ENCODE peak calls at places on chromosomes 4 and X, in ten cellular contexts. One of them, this sample, is unnamed.

GRCh38 chr4:86891785-86892638 is at the start of gene C4orf36:
- DNase-seq in ovary: peak
- DNase-seq in right cardiac atrium: peak
- DNase-seq in NCI-H82: peak
- DNase-seq in RCC 7860: peak
- DNase-seq in SJSA1: peak
- DNase-seq in M059J: peak
- DNase-seq in choroid plexus epithelial cell: no peak
- DNase-seq in AG20443: peak
- DNase-seq in activated T-cell treated with anti-CD3 and anti-CD28 coated beads for 4 hours: peak
- DNase-seq in this sample: peak

GRCh38 chrX:64792598-64793337 is 183.5 kb downstream of the ZC4H2 start:
- DNase-seq in activated T-cell treated with anti-CD3 and anti-CD28 coated beads for 4 hours: no peak
- DNase-seq in AG20443: no peak
- DNase-seq in right cardiac atrium: no peak
- DNase-seq in M059J: no peak
- DNase-seq in SJSA1: no peak
- DNase-seq in NCI-H82: no peak
- DNase-seq in choroid plexus epithelial cell: no peak
- DNase-seq in RCC 7860: no peak
- DNase-seq in ovary: no peak
- DNase-seq in this sample: no peak

GRCh38 chr4:60129740-60130139 is 1070.4 kb upstream of the ADGRL3 start:
- DNase-seq in RCC 7860: no peak
- DNase-seq in M059J: no peak
- DNase-seq in SJSA1: no peak
- DNase-seq in NCI-H82: no peak
- DNase-seq in activated T-cell treated with anti-CD3 and anti-CD28 coated beads for 4 hours: no peak
- DNase-seq in AG20443: no peak
- DNase-seq in choroid plexus epithelial cell: peak
- DNase-seq in right cardiac atrium: no peak
- DNase-seq in ovary: no peak
- DNase-seq in this sample: no peak

GRCh38 chr4:126489826-126490463 is 1142.8 kb upstream of the INTU start:
- DNase-seq in AG20443: no peak
- DNase-seq in ovary: no peak
- DNase-seq in activated T-cell treated with anti-CD3 and anti-CD28 coated beads for 4 hours: no peak
- DNase-seq in M059J: no peak
- DNase-seq in NCI-H82: no peak
- DNase-seq in RCC 7860: no peak
- DNase-seq in SJSA1: no peak
- DNase-seq in right cardiac atrium: peak
- DNase-seq in choroid plexus epithelial cell: no peak
- DNase-seq in this sample: no peak

GRCh38 chrX:8738588-8739189 is 6.8 kb upstream of the ANOS1 start:
- DNase-seq in M059J: peak
- DNase-seq in choroid plexus epithelial cell: peak
- DNase-seq in AG20443: no peak
- DNase-seq in ovary: no peak
- DNase-seq in NCI-H82: peak
- DNase-seq in RCC 7860: no peak
- DNase-seq in SJSA1: no peak
- DNase-seq in activated T-cell treated with anti-CD3 and anti-CD28 coated beads for 4 hours: peak
- DNase-seq in right cardiac atrium: peak
- DNase-seq in this sample: peak

GRCh38 chr4:173159791-173160190 is 8.8 kb upstream of the GALNT7 start:
- DNase-seq in ovary: no peak
- DNase-seq in activated T-cell treated with anti-CD3 and anti-CD28 coated beads for 4 hours: no peak
- DNase-seq in RCC 7860: no peak
- DNase-seq in AG20443: no peak
- DNase-seq in choroid plexus epithelial cell: no peak
- DNase-seq in M059J: no peak
- DNase-seq in SJSA1: no peak
- DNase-seq in NCI-H82: no peak
- DNase-seq in right cardiac atrium: no peak
- DNase-seq in this sample: no peak

GRCh38 chr4:53563824-53564223 is 27.5 kb downstream of the LNX1 start:
- DNase-seq in NCI-H82: no peak
- DNase-seq in M059J: peak
- DNase-seq in ovary: no peak
- DNase-seq in activated T-cell treated with anti-CD3 and anti-CD28 coated beads for 4 hours: no peak
- DNase-seq in AG20443: peak
- DNase-seq in RCC 7860: peak
- DNase-seq in choroid plexus epithelial cell: peak
- DNase-seq in SJSA1: no peak
- DNase-seq in right cardiac atrium: no peak
- DNase-seq in this sample: peak

GRCh38 chr4:31667701-31668100 is 947.5 kb downstream of the PCDH7 start:
- DNase-seq in activated T-cell treated with anti-CD3 and anti-CD28 coated beads for 4 hours: no peak
- DNase-seq in SJSA1: no peak
- DNase-seq in ovary: no peak
- DNase-seq in RCC 7860: no peak
- DNase-seq in M059J: no peak
- DNase-seq in NCI-H82: no peak
- DNase-seq in choroid plexus epithelial cell: peak
- DNase-seq in AG20443: no peak
- DNase-seq in right cardiac atrium: no peak
- DNase-seq in this sample: no peak

GRCh38 chr4:174218127-174218790 is 65.2 kb downstream of the FBXO8 start:
- DNase-seq in AG20443: peak
- DNase-seq in ovary: no peak
- DNase-seq in right cardiac atrium: peak
- DNase-seq in RCC 7860: no peak
- DNase-seq in activated T-cell treated with anti-CD3 and anti-CD28 coated beads for 4 hours: no peak
- DNase-seq in NCI-H82: no peak
- DNase-seq in M059J: peak
- DNase-seq in SJSA1: no peak
- DNase-seq in choroid plexus epithelial cell: peak
- DNase-seq in this sample: no peak

GRCh38 chr4:143234153-143234552 is 49.4 kb downstream of the USP38 start:
- DNase-seq in activated T-cell treated with anti-CD3 and anti-CD28 coated beads for 4 hours: no peak
- DNase-seq in AG20443: peak
- DNase-seq in right cardiac atrium: no peak
- DNase-seq in NCI-H82: no peak
- DNase-seq in RCC 7860: no peak
- DNase-seq in SJSA1: no peak
- DNase-seq in ovary: no peak
- DNase-seq in M059J: no peak
- DNase-seq in choroid plexus epithelial cell: no peak
- DNase-seq in this sample: peak

GRCh38 chr4:185559913-185560281 is 24.6 kb upstream of the PDLIM3 start:
- DNase-seq in AG20443: no peak
- DNase-seq in RCC 7860: peak
- DNase-seq in M059J: peak
- DNase-seq in SJSA1: peak
- DNase-seq in right cardiac atrium: no peak
- DNase-seq in ovary: no peak
- DNase-seq in choroid plexus epithelial cell: peak
- DNase-seq in activated T-cell treated with anti-CD3 and anti-CD28 coated beads for 4 hours: no peak
- DNase-seq in NCI-H82: peak
- DNase-seq in this sample: peak

GRCh38 chr4:1795304-1796195 is 2.5 kb downstream of the FGFR3 start:
- DNase-seq in choroid plexus epithelial cell: no peak
- DNase-seq in M059J: no peak
- DNase-seq in NCI-H82: no peak
- DNase-seq in ovary: no peak
- DNase-seq in activated T-cell treated with anti-CD3 and anti-CD28 coated beads for 4 hours: no peak
- DNase-seq in AG20443: no peak
- DNase-seq in SJSA1: no peak
- DNase-seq in right cardiac atrium: no peak
- DNase-seq in RCC 7860: no peak
- DNase-seq in this sample: no peak

GRCh38 chr4:59855630-59856352 is 1344.3 kb upstream of the ADGRL3 start:
- DNase-seq in choroid plexus epithelial cell: no peak
- DNase-seq in NCI-H82: no peak
- DNase-seq in M059J: no peak
- DNase-seq in SJSA1: no peak
- DNase-seq in RCC 7860: no peak
- DNase-seq in AG20443: no peak
- DNase-seq in activated T-cell treated with anti-CD3 and anti-CD28 coated beads for 4 hours: no peak
- DNase-seq in ovary: no peak
- DNase-seq in right cardiac atrium: peak
- DNase-seq in this sample: no peak

GRCh38 chrX:47175588-47175980 is 18.0 kb upstream of the UBA1 start:
- DNase-seq in right cardiac atrium: no peak
- DNase-seq in ovary: no peak
- DNase-seq in SJSA1: no peak
- DNase-seq in NCI-H82: no peak
- DNase-seq in M059J: no peak
- DNase-seq in RCC 7860: no peak
- DNase-seq in AG20443: no peak
- DNase-seq in activated T-cell treated with anti-CD3 and anti-CD28 coated beads for 4 hours: no peak
- DNase-seq in choroid plexus epithelial cell: no peak
- DNase-seq in this sample: no peak

GRCh38 chrX:70030242-70030823 is 19.4 kb downstream of the AWAT2 start:
- DNase-seq in SJSA1: no peak
- DNase-seq in ovary: no peak
- DNase-seq in AG20443: peak
- DNase-seq in activated T-cell treated with anti-CD3 and anti-CD28 coated beads for 4 hours: no peak
- DNase-seq in RCC 7860: peak
- DNase-seq in NCI-H82: peak
- DNase-seq in M059J: peak
- DNase-seq in choroid plexus epithelial cell: peak
- DNase-seq in right cardiac atrium: no peak
- DNase-seq in this sample: no peak

GRCh38 chrX:130025256-130025655 is 42.8 kb downstream of the BCORL1 start:
- DNase-seq in RCC 7860: no peak
- DNase-seq in NCI-H82: no peak
- DNase-seq in ovary: no peak
- DNase-seq in right cardiac atrium: no peak
- DNase-seq in SJSA1: no peak
- DNase-seq in M059J: no peak
- DNase-seq in AG20443: no peak
- DNase-seq in activated T-cell treated with anti-CD3 and anti-CD28 coated beads for 4 hours: no peak
- DNase-seq in choroid plexus epithelial cell: no peak
- DNase-seq in this sample: no peak

GRCh38 chrX:40912576-40912975 is 172.7 kb upstream of the USP9X start:
- DNase-seq in choroid plexus epithelial cell: no peak
- DNase-seq in ovary: no peak
- DNase-seq in RCC 7860: no peak
- DNase-seq in SJSA1: no peak
- DNase-seq in M059J: peak
- DNase-seq in NCI-H82: peak
- DNase-seq in activated T-cell treated with anti-CD3 and anti-CD28 coated beads for 4 hours: no peak
- DNase-seq in AG20443: no peak
- DNase-seq in right cardiac atrium: no peak
- DNase-seq in this sample: no peak

GRCh38 chr4:54958236-54958635 is 167.2 kb downstream of the KDR start:
- DNase-seq in NCI-H82: no peak
- DNase-seq in AG20443: no peak
- DNase-seq in ovary: no peak
- DNase-seq in right cardiac atrium: no peak
- DNase-seq in choroid plexus epithelial cell: peak
- DNase-seq in activated T-cell treated with anti-CD3 and anti-CD28 coated beads for 4 hours: no peak
- DNase-seq in RCC 7860: no peak
- DNase-seq in SJSA1: no peak
- DNase-seq in M059J: peak
- DNase-seq in this sample: no peak

GRCh38 chr4:155005395-155006087 is 202.9 kb upstream of the NPY2R start:
- DNase-seq in RCC 7860: no peak
- DNase-seq in NCI-H82: no peak
- DNase-seq in right cardiac atrium: no peak
- DNase-seq in activated T-cell treated with anti-CD3 and anti-CD28 coated beads for 4 hours: no peak
- DNase-seq in AG20443: peak
- DNase-seq in SJSA1: no peak
- DNase-seq in choroid plexus epithelial cell: peak
- DNase-seq in ovary: no peak
- DNase-seq in M059J: peak
- DNase-seq in this sample: no peak

GRCh38 chr4:151540728-151541437 is 131.9 kb downstream of the FHIP1A start:
- DNase-seq in right cardiac atrium: no peak
- DNase-seq in choroid plexus epithelial cell: peak
- DNase-seq in activated T-cell treated with anti-CD3 and anti-CD28 coated beads for 4 hours: no peak
- DNase-seq in M059J: peak
- DNase-seq in AG20443: peak
- DNase-seq in NCI-H82: no peak
- DNase-seq in ovary: no peak
- DNase-seq in RCC 7860: peak
- DNase-seq in SJSA1: peak
- DNase-seq in this sample: peak

GRCh38 chr4:176274441-176274840 is 5.4 kb upstream of the ASB5 start:
- DNase-seq in right cardiac atrium: no peak
- DNase-seq in NCI-H82: no peak
- DNase-seq in SJSA1: no peak
- DNase-seq in RCC 7860: peak
- DNase-seq in M059J: peak
- DNase-seq in ovary: no peak
- DNase-seq in choroid plexus epithelial cell: no peak
- DNase-seq in AG20443: peak
- DNase-seq in activated T-cell treated with anti-CD3 and anti-CD28 coated beads for 4 hours: no peak
- DNase-seq in this sample: peak

GRCh38 chrX:108945883-108946523 is 209.6 kb upstream of the IRS4 start:
- DNase-seq in SJSA1: no peak
- DNase-seq in RCC 7860: no peak
- DNase-seq in right cardiac atrium: no peak
- DNase-seq in choroid plexus epithelial cell: no peak
- DNase-seq in AG20443: no peak
- DNase-seq in ovary: no peak
- DNase-seq in M059J: no peak
- DNase-seq in NCI-H82: no peak
- DNase-seq in activated T-cell treated with anti-CD3 and anti-CD28 coated beads for 4 hours: no peak
- DNase-seq in this sample: no peak

This sample was measured in MG63.